ENCODE peak calls at places on chromosomes 13 and 19, in five cellular contexts. F is endodermal cell, B is right atrium auricular region, E is lower lobe of right lung, D is body of pancreas. X is an unnamed sample.

GRCh38 chr13:107675847-107676550 is 539.3 kb downstream of the LIG4 start:
- DNase-seq in F (no peak), D (no peak), E (no peak), B (no peak), X (no peak)

GRCh38 chr19:57708641-57709354 is at the start of gene ZNF154:
- DNase-seq in E (peak; percentile 48), D (peak; percentile 39), F (peak; percentile 94), B (peak; percentile 58), X (peak; percentile 26)

GRCh38 chr19:42480335-42481095 is 37.8 kb upstream of the CXCL17 start:
- DNase-seq in D (peak; percentile 50), E (no peak), B (no peak), F (peak; percentile 40), X (no peak)

GRCh38 chr19:38263696-38264485 is 482 bp upstream of the SPINT2 start:
- DNase-seq in F (peak; percentile 98), D (no peak), B (no peak), E (no peak), X (peak; percentile 94)

GRCh38 chr13:44243198-44243852 is 130.3 kb upstream of the SERP2 start:
- DNase-seq in B (peak; percentile 56), F (peak; percentile 92), D (peak; percentile 42), E (peak; percentile 58), X (no peak)

GRCh38 chr13:60090579-60090978 is 73.1 kb downstream of the DIAPH3 start:
- DNase-seq in F (no peak), D (no peak), E (no peak), B (no peak), X (no peak)

GRCh38 chr13:40102854-40103253 is 447.4 kb downstream of the COG6 start:
- DNase-seq in D (no peak), F (no peak), B (no peak), E (no peak), X (no peak)

GRCh38 chr19:32450217-32450616 is 44.6 kb downstream of the DPY19L3 start:
- DNase-seq in B (no peak), F (no peak), E (no peak), D (no peak), X (no peak)

GRCh38 chr13:35984287-35984686 is 146.9 kb downstream of the DCLK1 start:
- DNase-seq in F (no peak), E (no peak), D (no peak), B (no peak), X (no peak)

GRCh38 chr13:89113744-89114143 is 1442.6 kb downstream of the SLITRK5 start:
- DNase-seq in E (no peak), D (no peak), F (peak; percentile 45), B (no peak), X (no peak)

GRCh38 chr13:25977216-25977615 is 74.6 kb downstream of the SHISA2 start:
- DNase-seq in D (peak; percentile 30), E (no peak), F (peak; percentile 93), B (no peak), X (no peak)

GRCh38 chr13:113397606-113398425 is 33.9 kb upstream of the GRTP1 start:
- DNase-seq in F (peak; percentile 67), B (no peak), E (peak; percentile 38), D (no peak), X (no peak)

GRCh38 chr13:81106348-81106747 is 765.4 kb upstream of the SPRY2 start:
- DNase-seq in D (no peak), E (no peak), B (no peak), F (no peak), X (peak; percentile 42)

GRCh38 chr13:41488124-41488523 is 30.8 kb downstream of the RGCC start:
- DNase-seq in D (no peak), B (no peak), F (no peak), E (no peak), X (no peak)

GRCh38 chr19:53896682-53897081 is 12.4 kb upstream of the CACNG7 start:
- DNase-seq in F (no peak), D (no peak), B (no peak), E (no peak), X (no peak)

GRCh38 chr13:28609936-28610335 is 49.0 kb upstream of the POMP start:
- DNase-seq in E (no peak), B (no peak), D (no peak), F (no peak), X (no peak)

GRCh38 chr13:105506463-105506862 is 1029.0 kb downstream of the EFNB2 start:
- DNase-seq in F (no peak), D (no peak), B (no peak), E (no peak), X (no peak)

GRCh38 chr19:14004619-14005380 is 1.3 kb downstream of the RFX1 start:
- DNase-seq in B (peak; percentile 82), F (no peak), D (peak; percentile 80), E (peak; percentile 77), X (peak; percentile 77)

GRCh38 chr19:18173054-18173571 is 500 bp upstream of the IFI30 start:
- DNase-seq in F (no peak), D (no peak), E (peak; percentile 91), B (no peak), X (no peak)

GRCh38 chr19:18171605-18172327 is 1.8 kb upstream of the IFI30 start:
- DNase-seq in E (peak; percentile 66), F (no peak), D (no peak), B (no peak), X (no peak)

GRCh38 chr19:18170714-18171255 is 2.8 kb upstream of the IFI30 start:
- DNase-seq in E (peak; percentile 74), B (no peak), F (no peak), D (no peak), X (no peak)

GRCh38 chr19:18173572-18174294 is at the start of gene IFI30:
- DNase-seq in E (peak; percentile 92), D (peak; percentile 95), F (peak; percentile 93), B (no peak), X (peak; percentile 85)

DNA sequence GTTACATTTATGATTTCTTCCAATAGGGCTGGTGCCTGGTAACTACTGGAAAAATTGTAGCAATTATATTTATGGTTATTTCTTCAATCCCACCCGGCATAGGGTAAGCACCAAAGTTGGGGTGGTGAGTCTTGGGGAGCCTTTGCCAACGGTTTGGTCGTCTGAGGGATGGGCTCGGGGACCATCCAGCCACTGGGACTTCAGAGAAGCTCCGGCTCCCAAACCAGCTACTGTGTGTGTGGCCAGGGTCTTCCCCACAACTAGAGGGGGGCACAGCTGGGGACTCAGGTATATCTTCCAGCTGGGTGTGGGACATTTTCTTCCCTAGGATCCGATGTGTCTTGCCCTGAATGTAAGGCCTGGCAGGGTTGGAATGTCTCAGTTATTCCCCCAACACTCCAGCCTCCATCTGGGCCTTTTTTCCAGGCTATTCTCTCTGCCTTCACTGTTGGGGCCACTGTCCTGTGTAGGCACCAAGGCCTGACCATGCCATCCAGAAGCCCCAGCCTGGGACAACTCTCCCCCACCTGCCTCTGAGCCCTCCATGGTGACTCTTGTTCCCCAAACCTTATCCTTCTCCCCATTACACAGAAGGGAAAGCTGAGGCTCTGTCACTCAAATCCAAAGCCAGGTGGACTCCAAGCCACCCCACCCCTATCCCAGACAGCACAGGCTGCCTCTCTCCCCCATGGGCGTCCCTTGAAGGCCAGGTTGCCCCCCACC is 1.1 kb upstream of the IFI30 start:
- DNase-seq in D (no peak), B (no peak), F (no peak), E (no peak), X (no peak)
- H3K27ac ChIP-seq in D (peak overlapping the region; percentile 40), B (peak overlapping the region; percentile 46), F (no peak overlapping the region), E (peak overlapping the region; percentile 81), X (no peak overlapping the region)

GRCh38 chr13:30868806-30869470 is 37.1 kb upstream of the MEDAG start:
- DNase-seq in F (no peak), E (no peak), B (no peak), D (no peak), X (no peak)

GRCh38 chr13:30869491-30869890 is 36.6 kb upstream of the MEDAG start:
- DNase-seq in F (no peak), E (no peak), D (no peak), B (no peak), X (no peak)

GRCh38 chr13:30864352-30865130 is 41.5 kb upstream of the MEDAG start:
- DNase-seq in F (peak; percentile 50), B (no peak), D (no peak), E (no peak), X (no peak)

GRCh38 chr13:30865131-30866009 is 40.7 kb upstream of the MEDAG start:
- DNase-seq in D (peak; percentile 81), E (peak; percentile 81), F (peak; percentile 89), B (peak; percentile 89), X (peak; percentile 72)

GRCh38 chr13:30866692-30867669 is 39.1 kb upstream of the MEDAG start:
- DNase-seq in F (peak; percentile 21), B (no peak), E (no peak), D (no peak), X (no peak)
- H3K27me3 ChIP-seq in F (peaks cover 16% of the 10 kb centered on the region), B (no peaks in the 10 kb centered on the region), E (no peaks in the 10 kb centered on the region), D (no peaks in the 10 kb centered on the region), X (no peaks in the 10 kb centered on the region)

GRCh38 chr19:8609210-8610040 is 1.1 kb downstream of the ADAMTS10 start:
- DNase-seq in D (peak; percentile 37), E (peak; percentile 75), B (peak; percentile 78), F (peak; percentile 87), X (peak; percentile 41)

GRCh38 chr19:8607386-8607785 is 3.1 kb downstream of the ADAMTS10 start:
- DNase-seq in E (no peak), D (no peak), F (no peak), B (peak; percentile 84), X (no peak)

GRCh38 chr19:8610928-8611284 is 391 bp upstream of the ADAMTS10 start:
- DNase-seq in E (no peak), F (no peak), B (no peak), D (no peak), X (no peak)

GRCh38 chr19:8610041-8610927 is at the start of gene ADAMTS10:
- DNase-seq in E (no peak), F (peak; percentile 78), D (peak; percentile 31), B (no peak), X (peak; percentile 26)

DNA sequence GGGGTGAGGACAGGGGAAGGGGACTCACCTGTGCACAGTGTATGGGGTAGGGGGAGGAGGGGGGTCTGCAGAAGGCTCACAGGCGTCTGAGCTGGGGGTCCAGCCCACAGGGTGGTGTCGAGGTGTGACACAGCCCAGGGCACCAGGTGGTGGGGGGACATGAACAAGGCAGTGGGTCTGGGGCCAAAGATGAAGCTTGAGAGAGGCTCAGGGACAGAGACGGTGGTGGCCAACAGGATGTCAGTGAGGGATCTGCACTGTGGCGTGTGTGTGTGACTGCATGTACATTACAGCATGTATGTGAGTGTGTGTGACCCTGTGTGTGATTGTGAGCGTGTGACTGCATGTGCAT is 1.7 kb downstream of the ADAMTS10 start:
- DNase-seq in F (no peak), E (no peak), D (no peak), B (no peak), X (no peak)
- H3K27ac ChIP-seq in F (peak overlapping the region; percentile 74), E (peak overlapping the region; percentile 82), D (peak overlapping the region; percentile 64), B (peak overlapping the region; percentile 91), X (no peak overlapping the region)

GRCh38 chr13:53240316-53240715 is 211.7 kb downstream of the OLFM4 start:
- DNase-seq in D (no peak), F (no peak), E (no peak), B (no peak), X (no peak)

GRCh38 chr13:53242015-53242414 is 213.4 kb downstream of the OLFM4 start:
- DNase-seq in D (no peak), B (no peak), E (no peak), F (no peak), X (no peak)

GRCh38 chr13:53237696-53238095 is 209.1 kb downstream of the OLFM4 start:
- DNase-seq in B (no peak), F (peak; percentile 69), E (no peak), D (no peak), X (no peak)

DNA sequence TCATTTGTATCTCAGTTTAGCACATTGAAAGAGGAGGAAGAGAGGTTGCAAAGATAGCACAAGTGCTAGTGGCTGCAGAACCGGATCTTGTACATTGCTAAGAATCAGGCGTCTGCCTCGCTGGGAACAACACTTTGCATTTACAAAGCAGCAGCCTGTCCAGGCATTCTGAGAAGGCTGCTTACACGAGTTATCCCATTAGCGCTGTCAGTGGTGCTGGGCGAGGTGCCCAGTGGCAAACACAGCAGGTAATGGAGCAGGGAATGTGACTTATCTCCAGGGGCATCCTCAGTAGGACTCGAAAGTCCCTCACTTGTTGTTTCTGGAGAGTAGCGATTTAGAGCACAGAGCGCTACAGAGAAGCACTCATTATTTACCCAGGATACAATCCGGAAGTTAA is 209.6 kb downstream of the OLFM4 start:
- DNase-seq in B (no peak), F (peak; percentile 80), E (no peak), D (peak; percentile 12), X (no peak)
- H3K27me3 ChIP-seq in B (no peaks in the 10 kb centered on the region), F (peaks cover 53% of the 10 kb centered on the region), E (peaks cover 10% of the 10 kb centered on the region), D (no peaks in the 10 kb centered on the region), X (no peaks in the 10 kb centered on the region)